ENCODE peak calls at places on chromosome 11, in five cellular contexts. Z is GM12865, O is B cell, K is endothelial cell, M is fibroblast of lung. P is an unnamed sample.

GRCh38 chr11:120613264-120614226 is 102.0 kb downstream of the GRIK4 start:
- DNase-seq in Z (peak; percentile 84), K (no peak), O (peak; percentile 6), M (no peak), P (no peak)

GRCh38 chr11:92332986-92333385 is 108.4 kb downstream of the FAT3 start:
- DNase-seq in M (peak; percentile 84), K (no peak), O (no peak), Z (no peak), P (no peak)

GRCh38 chr11:22703040-22703439 is 36.6 kb downstream of the GAS2 start:
- DNase-seq in O (no peak), Z (no peak), K (no peak), M (peak; percentile 88), P (no peak)

GRCh38 chr11:61264795-61265194 is 23.8 kb downstream of the PGA5 start:
- DNase-seq in M (no peak), K (no peak), Z (no peak), O (no peak), P (no peak)

GRCh38 chr11:589798-590197 is 13.5 kb downstream of the PHRF1 start:
- DNase-seq in M (no peak), Z (no peak), O (no peak), K (no peak), P (no peak)

GRCh38 chr11:118111019-118111743 is 24.4 kb upstream of the SMIM35 start:
- DNase-seq in K (no peak), M (no peak), O (no peak), Z (no peak), P (no peak)

GRCh38 chr11:112339566-112339965 is 78.9 kb upstream of the PLET1 start:
- DNase-seq in Z (no peak), M (no peak), K (no peak), O (no peak), P (no peak)

GRCh38 chr11:105177658-105178057 is 38.1 kb upstream of the CARD18 start:
- DNase-seq in Z (no peak), K (no peak), O (no peak), M (peak; percentile 89), P (no peak)

GRCh38 chr11:75301602-75302345 is 49.7 kb downstream of the ARRB1 start:
- DNase-seq in M (no peak), Z (no peak), K (no peak), O (no peak), P (no peak)

GRCh38 chr11:66335531-66336233 is 552 bp downstream of the RIN1 start:
- DNase-seq in M (peak; percentile 78), Z (no peak), K (peak; percentile 50), O (peak; percentile 37), P (no peak)

GRCh38 chr11:1484061-1484671 is 2.4 kb downstream of the MOB2 start:
- DNase-seq in O (no peak), K (no peak), Z (no peak), M (no peak), P (no peak)

GRCh38 chr11:68340003-68340767 is 27.8 kb downstream of the LRP5 start:
- DNase-seq in Z (peak; percentile 76), O (no peak), M (no peak), K (no peak), P (no peak)

GRCh38 chr11:68552542-68552941 is 92.0 kb downstream of the PPP6R3 start:
- DNase-seq in M (no peak), O (no peak), Z (no peak), K (no peak), P (no peak)

GRCh38 chr11:14773755-14774154 is 118.3 kb downstream of the CYP2R1 start:
- DNase-seq in Z (no peak), K (peak; percentile 5), M (no peak), O (peak; percentile 12), P (no peak)

GRCh38 chr11:13150487-13150886 is 127.1 kb upstream of the BMAL1 start:
- DNase-seq in O (no peak), Z (no peak), M (no peak), K (no peak), P (no peak)

GRCh38 chr11:125990244-125990643 is 44.4 kb downstream of the VSIG10L2 start:
- DNase-seq in Z (peak; percentile 21), K (no peak), O (no peak), M (peak; percentile 86), P (no peak)

GRCh38 chr11:78295991-78296930 is 107.5 kb downstream of the USP35 start:
- DNase-seq in O (no peak), M (no peak), Z (no peak), K (no peak), P (no peak)

GRCh38 chr11:84069048-84069447 is 782.9 kb upstream of the CCDC90B start:
- DNase-seq in M (no peak), O (no peak), Z (no peak), K (no peak), P (no peak)

GRCh38 chr11:72578051-72578450 is 96.2 kb downstream of the PDE2A start:
- DNase-seq in K (no peak), Z (no peak), O (no peak), M (no peak), P (no peak)

GRCh38 chr11:7688238-7688826 is 15.0 kb upstream of the CYB5R2 start:
- DNase-seq in Z (peak; percentile 48), O (peak; percentile 43), M (peak; percentile 13), K (peak; percentile 43), P (no peak)

GRCh38 chr11:134752964-134753804 is 341.1 kb upstream of the B3GAT1 start:
- DNase-seq in M (no peak), O (no peak), Z (no peak), K (no peak), P (no peak)

GRCh38 chr11:28343304-28344233 is 235.4 kb downstream of the METTL15 start:
- DNase-seq in O (no peak), K (no peak), Z (no peak), M (peak; percentile 88), P (no peak)

GRCh38 chr11:615453-616319 is at the start of gene IRF7:
- DNase-seq in Z (peak; percentile 98), O (peak; percentile 94), M (peak; percentile 89), K (peak; percentile 87), P (peak; percentile 84)

GRCh38 chr11:86671386-86672006 is 920 bp downstream of the ME3 start:
- DNase-seq in O (no peak), K (peak; percentile 5), Z (no peak), M (no peak), P (no peak)

GRCh38 chr11:103202048-103202651 is 92.9 kb downstream of the DYNC2H1 start:
- DNase-seq in M (peak; percentile 38), O (peak; percentile 0), K (no peak), Z (peak; percentile 14), P (no peak)

GRCh38 chr11:115869780-115870431 is 365.7 kb upstream of the CADM1 start:
- DNase-seq in K (peak; percentile 58), M (peak; percentile 50), Z (peak; percentile 88), O (peak; percentile 7), P (no peak)

GRCh38 chr11:75055511-75055910 is 41.2 kb downstream of the OR2AT4 start:
- DNase-seq in Z (no peak), K (no peak), O (no peak), M (no peak), P (no peak)

DNA sequence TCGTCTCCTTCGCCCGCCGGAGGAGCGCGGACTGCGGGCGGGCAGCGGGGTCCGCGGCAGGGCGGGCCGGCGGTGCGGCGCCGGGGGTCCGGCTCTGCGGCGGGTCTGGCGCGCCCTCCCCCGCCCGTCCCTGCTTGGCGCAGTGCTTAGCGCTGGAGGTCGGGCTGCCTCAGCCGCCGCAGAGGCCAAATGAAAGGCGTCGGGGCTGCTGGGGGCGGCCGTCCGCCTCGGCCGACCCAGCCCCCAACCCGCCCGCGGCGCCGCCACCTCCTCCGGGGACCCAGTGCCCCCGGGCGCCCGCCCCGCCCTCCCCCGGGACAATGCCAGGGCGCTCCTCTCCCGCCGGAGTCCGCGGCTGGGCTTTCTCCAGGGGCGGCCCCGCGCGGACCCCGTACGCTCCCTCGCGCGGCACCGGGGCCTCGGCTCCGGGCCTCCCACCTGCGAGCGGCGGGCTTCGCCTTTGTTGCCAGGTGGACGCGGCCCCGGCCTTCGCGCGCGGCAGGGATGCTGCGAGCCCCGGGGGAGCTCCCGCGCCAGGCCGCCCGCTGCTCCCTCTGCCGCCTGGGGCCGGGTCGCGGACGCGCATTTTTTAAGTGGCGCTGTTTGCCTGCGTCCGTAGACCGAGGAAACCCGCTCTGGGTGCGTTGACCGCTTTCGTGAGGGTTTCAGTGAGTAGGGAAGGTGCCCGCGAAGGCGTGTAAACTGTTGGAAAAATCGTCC is 575 bp downstream of the APLP2 start:
- DNase-seq in M (peak; percentile 32), Z (peak; percentile 48), K (peak; percentile 36), O (peak; percentile 67), P (peak; percentile 53)
- TF ChIP-seq CTCF in M (no peak), Z (no peak), K (no peak), O (no peak), P (no peak)

DNA sequence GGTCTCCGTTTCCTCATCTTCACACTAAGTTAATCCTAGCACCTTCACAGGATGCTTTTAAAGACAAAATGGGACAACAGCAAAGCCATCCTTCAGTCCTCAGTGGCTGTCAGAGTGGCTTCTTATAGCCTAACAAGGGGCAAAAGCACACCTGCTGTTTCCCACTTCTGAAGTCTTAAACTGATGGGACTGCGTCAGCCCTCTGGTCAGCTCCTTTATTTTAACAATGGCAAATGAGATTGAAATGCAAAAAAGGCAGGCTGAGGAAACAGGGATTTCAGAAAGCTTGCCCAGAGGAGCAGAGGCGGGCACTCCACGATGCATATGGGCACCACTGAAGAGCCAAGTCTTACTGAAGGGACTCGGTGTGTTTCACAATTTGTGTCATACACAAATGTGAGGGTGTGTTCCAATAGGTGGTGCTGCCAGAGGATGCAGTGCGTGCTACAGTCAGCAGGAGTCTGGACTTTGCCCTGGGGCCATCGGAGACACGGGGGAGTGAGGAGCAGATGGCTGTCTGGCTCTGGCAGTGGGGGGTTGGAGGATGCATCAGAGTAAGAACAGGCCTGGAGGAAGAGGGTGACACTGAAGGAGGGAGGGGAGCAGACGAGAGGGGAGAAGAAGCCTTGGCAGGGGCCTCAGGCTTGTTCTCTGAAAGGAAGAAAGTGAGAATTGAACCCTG is 47.3 kb downstream of the TENM4 start:
- DNase-seq in K (no peak), M (no peak), Z (no peak), O (no peak), P (no peak)
- TF ChIP-seq CTCF in K (no peak), M (no peak), Z (no peak), O (no peak), P (no peak)

DNA sequence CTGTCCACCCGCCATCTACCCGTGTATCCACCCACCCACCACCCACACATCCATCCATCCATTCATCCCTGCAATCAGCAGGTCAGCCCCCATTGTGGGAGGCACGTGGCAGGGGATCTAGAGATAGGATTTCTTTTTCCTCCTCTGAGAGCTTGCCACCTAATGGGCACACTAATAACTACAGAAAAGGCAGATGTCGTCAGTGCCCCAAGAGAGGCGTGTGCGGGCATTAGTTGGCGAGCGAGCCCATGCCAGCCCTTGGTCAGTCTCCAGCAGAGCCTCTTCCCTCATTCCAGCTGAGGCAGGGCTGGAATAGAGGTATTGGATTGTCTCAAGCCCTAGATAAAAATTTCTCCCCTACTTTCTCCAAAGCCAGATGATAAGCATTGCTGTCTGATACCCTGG is 9.7 kb downstream of the USP2 start:
- DNase-seq in K (no peak), M (peak; percentile 19), Z (no peak), O (no peak), P (no peak)
- TF ChIP-seq CTCF in K (peak; percentile 13), M (no peak), Z (peak; percentile 16), O (peak; percentile 13), P (no peak)

DNA sequence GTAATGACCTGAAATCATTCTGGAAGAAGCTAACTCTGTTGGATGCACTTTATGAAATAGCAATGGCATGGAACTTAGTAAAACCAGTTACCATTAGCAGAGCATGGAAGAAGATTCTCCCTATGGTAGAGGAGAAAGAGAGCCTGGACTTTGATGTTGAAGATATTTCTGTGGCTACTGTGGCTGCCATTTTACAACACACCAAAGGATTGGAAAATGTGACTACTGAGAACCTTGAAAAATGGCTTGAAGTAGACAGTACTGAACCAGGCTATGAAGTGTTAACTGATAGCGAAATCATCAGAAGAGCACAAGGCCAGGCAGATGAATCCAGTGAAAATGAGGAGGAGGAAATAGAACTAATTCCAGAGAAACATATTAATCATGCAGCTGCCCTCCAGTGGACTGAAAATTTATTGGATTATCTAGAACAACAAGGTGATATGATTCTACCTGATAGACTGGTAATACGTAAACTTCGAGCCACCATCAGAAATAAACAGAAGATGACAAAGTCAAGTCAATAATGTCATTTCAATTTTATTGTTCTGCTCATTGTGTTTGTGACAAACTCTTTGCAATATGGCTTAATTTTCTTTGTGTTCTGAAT is 2.0 kb downstream of the JRKL start:
- DNase-seq in M (no peak), K (no peak), Z (no peak), O (no peak), P (no peak)
- TF ChIP-seq CTCF in M (no peak), K (no peak), Z (no peak), O (no peak), P (no peak)